ENCODE peak calls at places on chromosomes 6 and 20, in ten cellular contexts. One of them, this sample, is unnamed.

GRCh38 chr6:25537349-25538018 is 114.5 kb upstream of the SCGN start:
- DNase-seq in mammary epithelial cell: no peak
- DNase-seq in PC-3: no peak
- DNase-seq in foreskin fibroblast: no peak
- DNase-seq in esophagus squamous epithelium: no peak
- DNase-seq in tibial nerve: no peak
- DNase-seq in coronary artery: no peak
- DNase-seq in fibroblast of the aortic adventitia: no peak
- DNase-seq in ovary: no peak
- DNase-seq in thoracic aorta: no peak
- DNase-seq in this sample: no peak

GRCh38 chr6:41767112-41767946 is 12.4 kb downstream of the FRS3 start:
- DNase-seq in fibroblast of the aortic adventitia: peak
- DNase-seq in tibial nerve: no peak
- DNase-seq in esophagus squamous epithelium: no peak
- DNase-seq in foreskin fibroblast: peak
- DNase-seq in thoracic aorta: no peak
- DNase-seq in PC-3: peak
- DNase-seq in ovary: no peak
- DNase-seq in mammary epithelial cell: peak
- DNase-seq in coronary artery: no peak
- DNase-seq in this sample: no peak

GRCh38 chr20:43444107-43444506 is 13.6 kb upstream of the SRSF6 start:
- DNase-seq in fibroblast of the aortic adventitia: no peak
- DNase-seq in foreskin fibroblast: no peak
- DNase-seq in coronary artery: no peak
- DNase-seq in esophagus squamous epithelium: no peak
- DNase-seq in thoracic aorta: no peak
- DNase-seq in PC-3: no peak
- DNase-seq in ovary: no peak
- DNase-seq in tibial nerve: no peak
- DNase-seq in mammary epithelial cell: no peak
- DNase-seq in this sample: no peak

GRCh38 chr6:125850361-125850760 is 59.6 kb downstream of the NCOA7 start:
- DNase-seq in coronary artery: no peak
- DNase-seq in PC-3: no peak
- DNase-seq in ovary: no peak
- DNase-seq in esophagus squamous epithelium: no peak
- DNase-seq in tibial nerve: no peak
- DNase-seq in foreskin fibroblast: no peak
- DNase-seq in mammary epithelial cell: no peak
- DNase-seq in fibroblast of the aortic adventitia: no peak
- DNase-seq in thoracic aorta: no peak
- DNase-seq in this sample: no peak

GRCh38 chr20:9059931-9060330 is 9.0 kb upstream of the PLCB4 start:
- DNase-seq in mammary epithelial cell: peak
- DNase-seq in tibial nerve: no peak
- DNase-seq in esophagus squamous epithelium: no peak
- DNase-seq in thoracic aorta: no peak
- DNase-seq in PC-3: peak
- DNase-seq in foreskin fibroblast: peak
- DNase-seq in coronary artery: no peak
- DNase-seq in ovary: no peak
- DNase-seq in fibroblast of the aortic adventitia: peak
- DNase-seq in this sample: no peak

GRCh38 chr20:7454047-7454446 is 486.2 kb downstream of the HAO1 start:
- DNase-seq in thoracic aorta: no peak
- DNase-seq in ovary: no peak
- DNase-seq in PC-3: no peak
- DNase-seq in mammary epithelial cell: no peak
- DNase-seq in esophagus squamous epithelium: no peak
- DNase-seq in coronary artery: no peak
- DNase-seq in tibial nerve: no peak
- DNase-seq in foreskin fibroblast: no peak
- DNase-seq in fibroblast of the aortic adventitia: no peak
- DNase-seq in this sample: no peak

GRCh38 chr6:34521463-34522288 is 34.5 kb downstream of the SPDEF start:
- DNase-seq in esophagus squamous epithelium: no peak
- DNase-seq in PC-3: no peak
- DNase-seq in mammary epithelial cell: no peak
- DNase-seq in coronary artery: no peak
- DNase-seq in foreskin fibroblast: no peak
- DNase-seq in ovary: no peak
- DNase-seq in fibroblast of the aortic adventitia: no peak
- DNase-seq in thoracic aorta: no peak
- DNase-seq in tibial nerve: no peak
- DNase-seq in this sample: no peak

GRCh38 chr20:1816384-1817381 is 78.5 kb upstream of the SIRPA start:
- DNase-seq in foreskin fibroblast: peak
- DNase-seq in coronary artery: peak
- DNase-seq in fibroblast of the aortic adventitia: peak
- DNase-seq in thoracic aorta: no peak
- DNase-seq in PC-3: peak
- DNase-seq in ovary: no peak
- DNase-seq in esophagus squamous epithelium: no peak
- DNase-seq in tibial nerve: no peak
- DNase-seq in mammary epithelial cell: peak
- DNase-seq in this sample: no peak

GRCh38 chr20:46286380-46286779 is 21.9 kb downstream of the CDH22 start:
- DNase-seq in esophagus squamous epithelium: no peak
- DNase-seq in coronary artery: no peak
- DNase-seq in fibroblast of the aortic adventitia: no peak
- DNase-seq in ovary: no peak
- DNase-seq in mammary epithelial cell: no peak
- DNase-seq in thoracic aorta: no peak
- DNase-seq in tibial nerve: no peak
- DNase-seq in foreskin fibroblast: no peak
- DNase-seq in PC-3: no peak
- DNase-seq in this sample: no peak

GRCh38 chr20:10922941-10923340 is 249.1 kb upstream of the JAG1 start:
- DNase-seq in thoracic aorta: no peak
- DNase-seq in esophagus squamous epithelium: no peak
- DNase-seq in ovary: no peak
- DNase-seq in foreskin fibroblast: peak
- DNase-seq in PC-3: peak
- DNase-seq in fibroblast of the aortic adventitia: peak
- DNase-seq in coronary artery: no peak
- DNase-seq in mammary epithelial cell: peak
- DNase-seq in tibial nerve: no peak
- DNase-seq in this sample: no peak

GRCh38 chr20:45934046-45934586 is 367 bp upstream of the PCIF1 start:
- DNase-seq in esophagus squamous epithelium: no peak
- DNase-seq in mammary epithelial cell: no peak
- DNase-seq in PC-3: peak
- DNase-seq in ovary: no peak
- DNase-seq in thoracic aorta: no peak
- DNase-seq in coronary artery: peak
- DNase-seq in fibroblast of the aortic adventitia: peak
- DNase-seq in foreskin fibroblast: peak
- DNase-seq in tibial nerve: peak
- DNase-seq in this sample: peak

GRCh38 chr6:155171109-155171746 is 92.6 kb upstream of the CLDN20 start:
- DNase-seq in mammary epithelial cell: peak
- DNase-seq in foreskin fibroblast: peak
- DNase-seq in tibial nerve: no peak
- DNase-seq in thoracic aorta: peak
- DNase-seq in PC-3: peak
- DNase-seq in esophagus squamous epithelium: no peak
- DNase-seq in ovary: peak
- DNase-seq in coronary artery: peak
- DNase-seq in fibroblast of the aortic adventitia: peak
- DNase-seq in this sample: peak

GRCh38 chr6:114304304-114304887 is 38.4 kb downstream of the HS3ST5 start:
- DNase-seq in thoracic aorta: no peak
- DNase-seq in esophagus squamous epithelium: no peak
- DNase-seq in ovary: no peak
- DNase-seq in PC-3: peak
- DNase-seq in foreskin fibroblast: peak
- DNase-seq in coronary artery: no peak
- DNase-seq in fibroblast of the aortic adventitia: peak
- DNase-seq in tibial nerve: no peak
- DNase-seq in mammary epithelial cell: peak
- DNase-seq in this sample: no peak

GRCh38 chr6:56996401-56996800 is 41.5 kb downstream of the BEND6 start:
- DNase-seq in tibial nerve: no peak
- DNase-seq in mammary epithelial cell: no peak
- DNase-seq in PC-3: no peak
- DNase-seq in esophagus squamous epithelium: no peak
- DNase-seq in coronary artery: no peak
- DNase-seq in ovary: no peak
- DNase-seq in fibroblast of the aortic adventitia: no peak
- DNase-seq in thoracic aorta: no peak
- DNase-seq in foreskin fibroblast: no peak
- DNase-seq in this sample: no peak

GRCh38 chr20:46204594-46205205 is 86.6 kb downstream of the CD40 start:
- DNase-seq in PC-3: no peak
- DNase-seq in coronary artery: no peak
- DNase-seq in fibroblast of the aortic adventitia: no peak
- DNase-seq in tibial nerve: no peak
- DNase-seq in ovary: no peak
- DNase-seq in thoracic aorta: no peak
- DNase-seq in foreskin fibroblast: no peak
- DNase-seq in mammary epithelial cell: no peak
- DNase-seq in esophagus squamous epithelium: no peak
- DNase-seq in this sample: no peak

GRCh38 chr6:2853766-2854393 is 12.2 kb upstream of the SERPINB1 start:
- DNase-seq in ovary: no peak
- DNase-seq in coronary artery: no peak
- DNase-seq in mammary epithelial cell: peak
- DNase-seq in fibroblast of the aortic adventitia: peak
- DNase-seq in PC-3: peak
- DNase-seq in foreskin fibroblast: peak
- DNase-seq in tibial nerve: no peak
- DNase-seq in thoracic aorta: no peak
- DNase-seq in esophagus squamous epithelium: no peak
- DNase-seq in this sample: peak

GRCh38 chr20:14775778-14776177 is 438.4 kb upstream of the FLRT3 start:
- DNase-seq in fibroblast of the aortic adventitia: peak
- DNase-seq in foreskin fibroblast: peak
- DNase-seq in thoracic aorta: no peak
- DNase-seq in ovary: no peak
- DNase-seq in mammary epithelial cell: peak
- DNase-seq in PC-3: peak
- DNase-seq in esophagus squamous epithelium: no peak
- DNase-seq in tibial nerve: no peak
- DNase-seq in coronary artery: no peak
- DNase-seq in this sample: peak

GRCh38 chr20:45782890-45783289 is 8.8 kb downstream of the WFDC3 start:
- DNase-seq in tibial nerve: no peak
- DNase-seq in fibroblast of the aortic adventitia: no peak
- DNase-seq in ovary: no peak
- DNase-seq in PC-3: peak
- DNase-seq in coronary artery: no peak
- DNase-seq in esophagus squamous epithelium: no peak
- DNase-seq in foreskin fibroblast: peak
- DNase-seq in mammary epithelial cell: peak
- DNase-seq in thoracic aorta: no peak
- DNase-seq in this sample: no peak

GRCh38 chr20:38156280-38156679 is 8.8 kb downstream of the TGM2 start:
- DNase-seq in foreskin fibroblast: no peak
- DNase-seq in fibroblast of the aortic adventitia: no peak
- DNase-seq in PC-3: no peak
- DNase-seq in mammary epithelial cell: no peak
- DNase-seq in thoracic aorta: no peak
- DNase-seq in ovary: no peak
- DNase-seq in tibial nerve: no peak
- DNase-seq in coronary artery: no peak
- DNase-seq in esophagus squamous epithelium: no peak
- DNase-seq in this sample: no peak
- H3K4me3 ChIP-seq in foreskin fibroblast: no peak
- H3K4me3 ChIP-seq in fibroblast of the aortic adventitia: no peak
- H3K4me3 ChIP-seq in PC-3: no peak
- H3K4me3 ChIP-seq in mammary epithelial cell: no peak
- H3K4me3 ChIP-seq in thoracic aorta: no peak
- H3K4me3 ChIP-seq in ovary: no peak
- H3K4me3 ChIP-seq in tibial nerve: no peak
- H3K4me3 ChIP-seq in coronary artery: peak
- H3K4me3 ChIP-seq in esophagus squamous epithelium: no peak
- H3K4me3 ChIP-seq in this sample: no peak

DNA sequence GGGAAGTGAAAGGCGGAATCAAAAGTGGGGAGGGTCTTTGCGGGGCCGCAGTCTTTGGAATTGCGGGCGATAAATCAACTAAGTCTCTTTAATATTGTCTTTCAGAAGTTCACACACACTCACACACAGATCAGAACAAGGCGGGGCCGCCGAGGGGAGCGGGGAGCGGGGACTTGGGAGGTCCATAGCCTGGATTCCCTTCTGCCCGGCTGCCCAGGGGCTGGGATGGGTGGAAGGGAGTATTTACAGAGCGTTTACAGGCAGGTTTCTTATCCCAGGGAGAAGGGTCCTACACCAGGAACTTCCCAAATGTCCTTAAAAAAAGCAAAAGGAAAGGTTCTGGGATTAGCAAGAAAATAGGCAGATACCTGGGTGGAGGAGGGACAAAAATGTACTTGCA is 3.5 kb downstream of the PRRT1 start:
- DNase-seq in mammary epithelial cell: no peak
- DNase-seq in foreskin fibroblast: no peak
- DNase-seq in thoracic aorta: no peak
- DNase-seq in PC-3: no peak
- DNase-seq in ovary: no peak
- DNase-seq in fibroblast of the aortic adventitia: no peak
- DNase-seq in esophagus squamous epithelium: no peak
- DNase-seq in tibial nerve: no peak
- DNase-seq in coronary artery: no peak
- DNase-seq in this sample: no peak
- H3K4me3 ChIP-seq in mammary epithelial cell: peak
- H3K4me3 ChIP-seq in foreskin fibroblast: no peak
- H3K4me3 ChIP-seq in thoracic aorta: peak
- H3K4me3 ChIP-seq in PC-3: no peak
- H3K4me3 ChIP-seq in ovary: no peak
- H3K4me3 ChIP-seq in fibroblast of the aortic adventitia: no peak
- H3K4me3 ChIP-seq in esophagus squamous epithelium: peak
- H3K4me3 ChIP-seq in tibial nerve: no peak
- H3K4me3 ChIP-seq in coronary artery: no peak
- H3K4me3 ChIP-seq in this sample: peak

GRCh38 chr20:48718914-48719578 is 108.8 kb downstream of the PREX1 start:
- DNase-seq in fibroblast of the aortic adventitia: no peak
- DNase-seq in esophagus squamous epithelium: no peak
- DNase-seq in mammary epithelial cell: no peak
- DNase-seq in tibial nerve: no peak
- DNase-seq in ovary: no peak
- DNase-seq in thoracic aorta: no peak
- DNase-seq in PC-3: peak
- DNase-seq in foreskin fibroblast: no peak
- DNase-seq in coronary artery: no peak
- DNase-seq in this sample: no peak
- H3K4me3 ChIP-seq in fibroblast of the aortic adventitia: no peak
- H3K4me3 ChIP-seq in esophagus squamous epithelium: no peak
- H3K4me3 ChIP-seq in mammary epithelial cell: no peak
- H3K4me3 ChIP-seq in tibial nerve: no peak
- H3K4me3 ChIP-seq in ovary: no peak
- H3K4me3 ChIP-seq in thoracic aorta: no peak
- H3K4me3 ChIP-seq in PC-3: no peak
- H3K4me3 ChIP-seq in foreskin fibroblast: no peak
- H3K4me3 ChIP-seq in coronary artery: no peak
- H3K4me3 ChIP-seq in this sample: no peak

DNA sequence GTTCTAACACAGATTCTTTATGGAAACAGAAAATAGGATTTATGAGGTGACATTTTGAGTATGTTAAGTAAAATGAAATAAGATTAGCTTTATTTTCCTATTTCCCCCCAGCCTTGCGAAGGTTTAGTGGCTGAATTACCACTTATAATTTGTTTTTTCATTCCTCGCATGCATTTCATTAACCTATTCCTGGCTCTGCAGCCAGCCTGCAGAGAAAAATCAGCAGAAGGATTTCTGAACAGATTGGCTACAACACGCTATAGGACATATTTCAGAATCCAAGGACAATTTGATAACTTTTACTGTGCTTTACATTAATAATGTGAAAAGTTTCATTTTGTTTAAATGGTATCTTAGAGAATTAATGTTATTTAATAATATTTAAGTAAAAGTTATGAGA is 162.4 kb upstream of the MMS22L start:
- DNase-seq in tibial nerve: no peak
- DNase-seq in coronary artery: no peak
- DNase-seq in mammary epithelial cell: no peak
- DNase-seq in thoracic aorta: no peak
- DNase-seq in fibroblast of the aortic adventitia: no peak
- DNase-seq in ovary: no peak
- DNase-seq in esophagus squamous epithelium: no peak
- DNase-seq in foreskin fibroblast: no peak
- DNase-seq in PC-3: no peak
- DNase-seq in this sample: no peak
- H3K4me3 ChIP-seq in tibial nerve: no peak
- H3K4me3 ChIP-seq in coronary artery: no peak
- H3K4me3 ChIP-seq in mammary epithelial cell: no peak
- H3K4me3 ChIP-seq in thoracic aorta: no peak
- H3K4me3 ChIP-seq in fibroblast of the aortic adventitia: no peak
- H3K4me3 ChIP-seq in ovary: no peak
- H3K4me3 ChIP-seq in esophagus squamous epithelium: no peak
- H3K4me3 ChIP-seq in foreskin fibroblast: no peak
- H3K4me3 ChIP-seq in PC-3: no peak
- H3K4me3 ChIP-seq in this sample: no peak

This sample was measured in gastrocnemius medialis.